ENCODE peak calls at places on chromosomes 5 and 9, in eight cellular contexts. O, Z, K, E, A, X, B and G are unnamed samples.

GRCh38 chr5:163473613-163474243 is 13.3 kb downstream of the HMMR start:
- DNase-seq in O (no peak), Z (no peak), K (peak), E (no peak), A (no peak), X (no peak), B (no peak), G (no peak)

GRCh38 chr5:83987513-83988292 is 267.0 kb upstream of the HAPLN1 start:
- DNase-seq in O (no peak), Z (no peak), K (no peak), E (no peak), A (no peak), X (no peak), B (no peak), G (no peak)

GRCh38 chr5:114332925-114333324 is 28.9 kb upstream of the KCNN2 start:
- DNase-seq in O (no peak), Z (no peak), K (no peak), E (no peak), A (no peak), X (no peak), B (no peak), G (no peak)

GRCh38 chr5:24381861-24382460 is 262.8 kb downstream of the CDH10 start:
- DNase-seq in O (no peak), Z (no peak), K (no peak), E (no peak), A (no peak), X (no peak), B (no peak), G (no peak)

GRCh38 chr9:131482343-131483006 is 20.2 kb upstream of the POMT1 start:
- DNase-seq in O (no peak), Z (no peak), K (no peak), E (no peak), A (no peak), X (no peak), B (no peak), G (no peak)

GRCh38 chr9:12759767-12760166 is 15.1 kb upstream of the LURAP1L start:
- DNase-seq in O (no peak), Z (no peak), K (no peak), E (no peak), A (no peak), X (no peak), B (no peak), G (no peak)

GRCh38 chr9:119836036-119836435 is 466.8 kb upstream of the BRINP1 start:
- DNase-seq in O (no peak), Z (no peak), K (no peak), E (no peak), A (no peak), X (no peak), B (no peak), G (no peak)

GRCh38 chr5:179404321-179405053 is 59.2 kb upstream of the ADAMTS2 start:
- DNase-seq in O (no peak), Z (no peak), K (no peak), E (no peak), A (no peak), X (no peak), B (no peak), G (no peak)

GRCh38 chr5:32783658-32784057 is 72.5 kb downstream of the NPR3 start:
- DNase-seq in O (no peak), Z (no peak), K (no peak), E (no peak), A (no peak), X (no peak), B (no peak), G (no peak)

GRCh38 chr5:159576902-159577301 is 246.6 kb upstream of the IL12B start:
- DNase-seq in O (no peak), Z (no peak), K (no peak), E (no peak), A (no peak), X (no peak), B (no peak), G (no peak)

GRCh38 chr9:37998881-37999311 is 70.1 kb downstream of the SHB start:
- DNase-seq in O (no peak), Z (no peak), K (no peak), E (no peak), A (peak), X (no peak), B (peak), G (no peak)

GRCh38 chr5:1831677-1832313 is 30.6 kb downstream of the NDUFS6 start:
- DNase-seq in O (no peak), Z (no peak), K (no peak), E (no peak), A (no peak), X (no peak), B (peak), G (no peak)

GRCh38 chr5:3995954-3996619 is 400.5 kb downstream of the IRX1 start:
- DNase-seq in O (no peak), Z (no peak), K (no peak), E (no peak), A (no peak), X (no peak), B (no peak), G (no peak)

GRCh38 chr5:466661-467310 is 23.8 kb downstream of the EXOC3 start:
- DNase-seq in O (peak), Z (no peak), K (no peak), E (peak), A (peak), X (no peak), B (peak), G (no peak)

GRCh38 chr5:150582281-150582791 is 58.1 kb upstream of the SYNPO start:
- DNase-seq in O (peak), Z (peak), K (no peak), E (peak), A (no peak), X (no peak), B (peak), G (no peak)

GRCh38 chr9:127912882-127913281 is 4.0 kb downstream of the ST6GALNAC4 start:
- DNase-seq in O (no peak), Z (no peak), K (no peak), E (peak), A (no peak), X (peak), B (no peak), G (no peak)

GRCh38 chr5:137148656-137149055 is 350.5 kb downstream of the SPOCK1 start:
- DNase-seq in O (no peak), Z (no peak), K (no peak), E (no peak), A (no peak), X (no peak), B (no peak), G (no peak)

GRCh38 chr9:105244996-105245719 is 707 bp downstream of the SLC44A1 start:
- DNase-seq in O (peak), Z (peak), K (peak), E (peak), A (peak), X (peak), B (peak), G (peak)

GRCh38 chr5:79255786-79256557 is 20.0 kb downstream of the JMY start:
- DNase-seq in O (no peak), Z (peak), K (peak), E (peak), A (peak), X (no peak), B (no peak), G (no peak)

GRCh38 chr9:123530244-123530643 is 174.2 kb downstream of the CRB2 start:
- DNase-seq in O (no peak), Z (no peak), K (no peak), E (no peak), A (no peak), X (no peak), B (no peak), G (no peak)

GRCh38 chr9:89160797-89161196 is 17.8 kb downstream of the SHC3 start:
- DNase-seq in O (no peak), Z (no peak), K (no peak), E (no peak), A (no peak), X (no peak), B (no peak), G (no peak)

GRCh38 chr9:89428901-89429890 is 68.7 kb downstream of the SEMA4D start:
- DNase-seq in O (no peak), Z (no peak), K (no peak), E (peak), A (no peak), X (no peak), B (no peak), G (no peak)

GRCh38 chr9:126509718-126510117 is 104.0 kb upstream of the LMX1B start:
- DNase-seq in O (peak), Z (no peak), K (no peak), E (no peak), A (no peak), X (no peak), B (no peak), G (no peak)

GRCh38 chr5:152527358-152528048 is 122.4 kb upstream of the NMUR2 start:
- DNase-seq in O (no peak), Z (no peak), K (no peak), E (no peak), A (no peak), X (no peak), B (no peak), G (no peak)

GRCh38 chr5:119036101-119036762 is 34.7 kb upstream of the DMXL1 start:
- DNase-seq in O (no peak), Z (no peak), K (peak), E (no peak), A (no peak), X (no peak), B (no peak), G (no peak)

GRCh38 chr5:86332851-86333250 is 284.9 kb upstream of the COX7C start:
- DNase-seq in O (no peak), Z (no peak), K (no peak), E (no peak), A (no peak), X (no peak), B (no peak), G (no peak)

GRCh38 chr9:34126207-34127034 is at the start of gene DCAF12:
- DNase-seq in O (peak), Z (peak), K (peak), E (peak), A (peak), X (peak), B (peak), G (peak)

GRCh38 chr9:87896891-87897290 is 14.2 kb downstream of the SPATA31E1 start:
- DNase-seq in O (no peak), Z (no peak), K (no peak), E (no peak), A (no peak), X (no peak), B (no peak), G (no peak)

GRCh38 chr9:12351293-12351852 is 341.8 kb upstream of the TYRP1 start:
- DNase-seq in O (no peak), Z (no peak), K (no peak), E (no peak), A (no peak), X (no peak), B (no peak), G (no peak)

DNA sequence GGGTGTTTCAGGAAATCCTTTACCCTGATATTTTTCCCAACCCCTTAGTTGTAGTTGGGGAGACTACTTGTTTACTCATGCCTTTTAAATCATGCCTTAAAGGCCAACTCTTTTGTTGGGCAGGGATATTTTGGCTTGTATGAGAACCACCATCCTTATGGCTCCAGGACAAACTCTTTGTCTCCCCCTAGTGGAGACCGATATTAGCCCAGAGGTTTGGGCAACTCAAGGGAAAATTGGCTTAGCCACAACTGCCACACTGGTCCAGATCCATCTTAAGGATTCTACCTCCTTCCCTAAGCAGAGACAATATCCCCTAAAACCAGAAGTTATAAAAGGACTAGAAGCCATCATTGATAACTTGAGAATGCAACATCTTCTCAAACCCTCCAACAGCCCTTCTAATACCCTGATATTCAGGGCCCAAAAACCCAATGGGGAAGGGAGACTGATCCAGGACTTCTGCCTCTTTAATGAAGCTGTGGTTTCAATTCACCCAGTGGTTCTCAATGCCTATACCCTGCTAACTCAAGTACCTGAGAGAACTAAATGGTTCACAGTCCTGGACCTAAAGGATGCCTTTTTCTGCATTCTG is 100.9 kb upstream of the HCN1 start:
- DNase-seq in O (no peak), Z (no peak), K (no peak), E (no peak), A (no peak), X (no peak), B (no peak), G (no peak)
- TF ChIP-seq CTCF in O (no peak), Z (peak), K (no peak), E (no peak), A (no peak), X (no peak), B (no peak), G (no peak)

GRCh38 chr5:124161286-124161685 is 585.2 kb downstream of the ZNF608 start:
- DNase-seq in O (no peak), Z (no peak), K (no peak), E (no peak), A (no peak), X (no peak), B (no peak), G (no peak)

GRCh38 chr5:124160265-124160664 is 586.2 kb downstream of the ZNF608 start:
- DNase-seq in O (no peak), Z (no peak), K (no peak), E (no peak), A (no peak), X (no peak), B (no peak), G (no peak)

GRCh38 chr5:124157320-124157719 is 589.1 kb downstream of the ZNF608 start:
- DNase-seq in O (no peak), Z (no peak), K (no peak), E (no peak), A (no peak), X (no peak), B (no peak), G (no peak)

DNA sequence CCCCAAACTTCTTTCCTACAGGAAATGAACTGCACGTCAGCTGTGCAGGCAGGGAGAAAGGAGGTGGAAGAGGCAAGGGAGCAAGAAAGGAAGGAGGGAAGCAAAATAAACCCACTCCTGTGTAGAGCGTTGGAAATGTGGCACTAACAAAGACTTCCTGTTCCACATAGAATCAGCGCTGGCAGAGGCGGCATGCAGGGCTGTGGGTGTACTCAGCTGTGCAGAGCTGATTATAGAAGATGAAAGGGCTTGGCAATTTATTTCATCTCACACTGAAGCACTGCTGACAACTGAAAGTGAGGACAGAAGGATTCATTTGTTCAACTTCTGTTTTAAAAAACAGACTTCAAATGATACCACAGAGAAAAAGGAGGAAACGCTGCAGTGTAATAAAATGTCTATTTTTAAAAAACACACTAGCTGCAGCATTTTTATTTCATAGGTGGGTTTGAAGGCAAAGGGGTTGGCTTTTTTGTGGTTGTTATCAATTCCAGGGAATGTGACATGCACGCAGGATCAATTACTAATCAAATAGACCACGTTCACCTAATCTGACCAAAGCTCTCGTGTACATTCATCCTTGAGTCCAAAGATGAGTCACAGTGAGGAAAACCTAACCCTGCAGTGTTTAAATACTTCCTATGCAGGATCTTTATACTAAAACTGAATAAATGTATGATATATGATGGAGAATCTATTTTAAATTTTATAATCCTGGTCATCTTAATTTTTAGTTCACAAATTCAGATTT is 583.5 kb downstream of the ZNF608 start:
- DNase-seq in O (no peak), Z (peak), K (no peak), E (peak), A (no peak), X (no peak), B (peak), G (no peak)
- H3K27ac ChIP-seq in O (no peak), Z (no peak), K (no peak), E (no peak), A (no peak), X (no peak), B (no peak), G (no peak)

GRCh38 chr5:75236322-75237316 is at the start of gene ANKRD31:
- DNase-seq in O (peak), Z (peak), K (peak), E (peak), A (peak), X (peak), B (peak), G (peak)
- TF ChIP-seq POLR2A in O (no peak), Z (peak), K (peak), E (peak), A (peak), X (peak), B (no peak), G (no peak)

GRCh38 chr5:28473531-28474107 is 1435.2 kb upstream of the CDH9 start:
- DNase-seq in O (no peak), Z (no peak), K (no peak), E (no peak), A (no peak), X (no peak), B (no peak), G (no peak)
- TF ChIP-seq CTCF in O (no peak), Z (no peak), K (peak), E (no peak), A (no peak), X (no peak), B (no peak), G (no peak)